ENCODE peak calls at places on chromosome 10, in nine cellular contexts. K is left cardiac atrium; X is AG10803; C is transverse colon; E is activated T-cell treated with anti-CD3 and anti-CD28 coated beads, Interleukin-2, amount 50 U/mL, for 72 hours; B is naive thymus-derived CD8-positive, alpha-beta T cell; F is stimulated activated CD4-positive, alpha-beta T cell treated with anti-CD3 and anti-CD28 coated beads, Interleukin-2, amount 100 ng/mL, for 48 hours; T is heart left ventricle; S is PC-3. A is an unnamed sample.

GRCh38 chr10:29446327-29446726 is 157.5 kb downstream of the LYZL1 start:
- DNase-seq in K (no peak), B (no peak), E (no peak), F (no peak), X (peak), C (no peak), T (no peak), S (no peak), A (no peak)

GRCh38 chr10:79441433-79441832 is 4.0 kb downstream of the ZCCHC24 start:
- DNase-seq in T (no peak), E (no peak), X (no peak), S (no peak), F (no peak), B (no peak), C (no peak), K (no peak), A (peak)

GRCh38 chr10:125607689-125608290 is 75.2 kb downstream of the TEX36 start:
- DNase-seq in T (no peak), B (no peak), C (no peak), F (no peak), X (no peak), K (no peak), S (no peak), E (no peak), A (no peak)

GRCh38 chr10:14009315-14010082 is 321.2 kb downstream of the FRMD4A start:
- DNase-seq in T (no peak), X (peak), B (peak), S (peak), K (no peak), C (no peak), F (peak), E (peak), A (no peak)

GRCh38 chr10:99633832-99634231 is 13.6 kb upstream of the SLC25A28 start:
- DNase-seq in K (no peak), S (no peak), F (no peak), E (no peak), X (no peak), B (no peak), T (no peak), C (no peak), A (no peak)

GRCh38 chr10:22931948-22932347 is 4.1 kb downstream of the ARMC3 start:
- DNase-seq in K (no peak), T (no peak), C (no peak), F (no peak), B (no peak), E (no peak), X (no peak), S (peak), A (no peak)

GRCh38 chr10:65941098-65941655 is 984.7 kb upstream of the LRRTM3 start:
- DNase-seq in F (no peak), C (no peak), T (no peak), B (no peak), K (no peak), X (no peak), E (no peak), S (no peak), A (no peak)

GRCh38 chr10:43235070-43235900 is 31.6 kb downstream of the RASGEF1A start:
- DNase-seq in B (peak), K (peak), F (no peak), X (no peak), E (no peak), T (peak), C (no peak), S (no peak), A (no peak)

GRCh38 chr10:132325969-132326889 is 5.8 kb upstream of the LRRC27 start:
- DNase-seq in F (no peak), X (no peak), B (no peak), E (no peak), T (no peak), S (no peak), K (no peak), C (no peak), A (no peak)

GRCh38 chr10:116668446-116668845 is 47.7 kb downstream of the PNLIPRP2 start:
- DNase-seq in X (no peak), T (no peak), S (no peak), B (no peak), E (no peak), K (no peak), C (no peak), F (no peak), A (no peak)

GRCh38 chr10:110901954-110902819 is 16.8 kb downstream of the BBIP1 start:
- DNase-seq in C (no peak), S (peak), E (peak), K (no peak), B (no peak), X (peak), T (no peak), F (peak), A (no peak)

GRCh38 chr10:59633063-59633462 is 76.6 kb downstream of the SLC16A9 start:
- DNase-seq in X (no peak), E (no peak), B (no peak), T (no peak), K (no peak), F (no peak), C (no peak), S (no peak), A (no peak)